ENCODE peak calls at places on chromosomes 16 and 17, in nine cellular contexts. One of them, this sample, is unnamed.

GRCh38 chr17:42421479-42422332 is 1.4 kb downstream of the CAVIN1 start:
- DNase-seq in GM03348: peak
- DNase-seq in neural crest cell: no peak
- DNase-seq in ELF-1: no peak
- DNase-seq in AG08396: peak
- DNase-seq in WTC11: peak
- DNase-seq in left lung: peak
- DNase-seq in RPMI8226: no peak
- DNase-seq in AG10803: peak
- DNase-seq in this sample: peak

GRCh38 chr17:82647593-82648164 is 565 bp downstream of the WDR45B start:
- DNase-seq in RPMI8226: peak
- DNase-seq in neural crest cell: no peak
- DNase-seq in AG08396: peak
- DNase-seq in ELF-1: peak
- DNase-seq in WTC11: peak
- DNase-seq in left lung: no peak
- DNase-seq in GM03348: peak
- DNase-seq in AG10803: no peak
- DNase-seq in this sample: no peak

GRCh38 chr16:74586948-74587347 is 20.0 kb downstream of the GLG1 start:
- DNase-seq in WTC11: no peak
- DNase-seq in GM03348: no peak
- DNase-seq in RPMI8226: no peak
- DNase-seq in ELF-1: no peak
- DNase-seq in AG08396: no peak
- DNase-seq in neural crest cell: no peak
- DNase-seq in AG10803: no peak
- DNase-seq in left lung: no peak
- DNase-seq in this sample: no peak

GRCh38 chr16:66924527-66925321 is 611 bp downstream of the RRAD start:
- DNase-seq in GM03348: peak
- DNase-seq in neural crest cell: peak
- DNase-seq in WTC11: peak
- DNase-seq in RPMI8226: peak
- DNase-seq in AG08396: peak
- DNase-seq in AG10803: no peak
- DNase-seq in ELF-1: peak
- DNase-seq in left lung: no peak
- DNase-seq in this sample: peak

GRCh38 chr17:66737524-66737923 is 97.4 kb upstream of the CACNG5 start:
- DNase-seq in GM03348: peak
- DNase-seq in left lung: peak
- DNase-seq in RPMI8226: no peak
- DNase-seq in AG08396: peak
- DNase-seq in ELF-1: peak
- DNase-seq in neural crest cell: peak
- DNase-seq in AG10803: peak
- DNase-seq in WTC11: peak
- DNase-seq in this sample: no peak

GRCh38 chr17:77471984-77472836 is 331.4 kb downstream of the SEC14L1 start:
- DNase-seq in AG08396: peak
- DNase-seq in neural crest cell: no peak
- DNase-seq in GM03348: peak
- DNase-seq in WTC11: no peak
- DNase-seq in RPMI8226: peak
- DNase-seq in AG10803: peak
- DNase-seq in left lung: peak
- DNase-seq in ELF-1: peak
- DNase-seq in this sample: peak

GRCh38 chr17:3857261-3858105 is 11.4 kb upstream of the NCBP3 start:
- DNase-seq in neural crest cell: no peak
- DNase-seq in WTC11: no peak
- DNase-seq in GM03348: no peak
- DNase-seq in ELF-1: no peak
- DNase-seq in left lung: no peak
- DNase-seq in AG10803: no peak
- DNase-seq in AG08396: no peak
- DNase-seq in RPMI8226: no peak
- DNase-seq in this sample: no peak

GRCh38 chr17:51120357-51120738 is 320 bp downstream of the SPAG9 start:
- DNase-seq in neural crest cell: peak
- DNase-seq in WTC11: peak
- DNase-seq in left lung: no peak
- DNase-seq in AG08396: peak
- DNase-seq in RPMI8226: peak
- DNase-seq in AG10803: no peak
- DNase-seq in GM03348: peak
- DNase-seq in ELF-1: peak
- DNase-seq in this sample: no peak

GRCh38 chr17:77441130-77441920 is 300.6 kb downstream of the SEC14L1 start:
- DNase-seq in RPMI8226: peak
- DNase-seq in neural crest cell: no peak
- DNase-seq in left lung: no peak
- DNase-seq in ELF-1: no peak
- DNase-seq in GM03348: no peak
- DNase-seq in AG08396: no peak
- DNase-seq in WTC11: no peak
- DNase-seq in AG10803: no peak
- DNase-seq in this sample: no peak

GRCh38 chr17:29073045-29073444 is 30.1 kb downstream of the PIPOX start:
- DNase-seq in neural crest cell: no peak
- DNase-seq in ELF-1: no peak
- DNase-seq in WTC11: no peak
- DNase-seq in GM03348: no peak
- DNase-seq in left lung: no peak
- DNase-seq in AG10803: no peak
- DNase-seq in AG08396: no peak
- DNase-seq in RPMI8226: no peak
- DNase-seq in this sample: no peak

GRCh38 chr16:89525146-89525913 is 17.1 kb downstream of the SPG7 start:
- DNase-seq in RPMI8226: no peak
- DNase-seq in AG08396: no peak
- DNase-seq in GM03348: no peak
- DNase-seq in ELF-1: no peak
- DNase-seq in WTC11: no peak
- DNase-seq in AG10803: no peak
- DNase-seq in left lung: no peak
- DNase-seq in neural crest cell: no peak
- DNase-seq in this sample: no peak

GRCh38 chr17:81703747-81704654 is 834 bp downstream of the MRPL12 start:
- DNase-seq in WTC11: no peak
- DNase-seq in neural crest cell: no peak
- DNase-seq in left lung: no peak
- DNase-seq in ELF-1: no peak
- DNase-seq in GM03348: no peak
- DNase-seq in AG08396: no peak
- DNase-seq in RPMI8226: no peak
- DNase-seq in AG10803: no peak
- DNase-seq in this sample: no peak

GRCh38 chr17:3683054-3683511 is 12.9 kb downstream of the P2RX5 start:
- DNase-seq in GM03348: peak
- DNase-seq in ELF-1: peak
- DNase-seq in WTC11: peak
- DNase-seq in RPMI8226: peak
- DNase-seq in AG08396: peak
- DNase-seq in AG10803: no peak
- DNase-seq in neural crest cell: peak
- DNase-seq in left lung: no peak
- DNase-seq in this sample: no peak

GRCh38 chr17:60170835-60171752 is 21.3 kb downstream of the CA4 start:
- DNase-seq in RPMI8226: no peak
- DNase-seq in WTC11: no peak
- DNase-seq in neural crest cell: no peak
- DNase-seq in left lung: no peak
- DNase-seq in ELF-1: no peak
- DNase-seq in AG08396: peak
- DNase-seq in AG10803: peak
- DNase-seq in GM03348: peak
- DNase-seq in this sample: no peak

GRCh38 chr17:77188084-77189066 is 47.6 kb downstream of the SEC14L1 start:
- DNase-seq in neural crest cell: no peak
- DNase-seq in WTC11: no peak
- DNase-seq in RPMI8226: peak
- DNase-seq in AG08396: no peak
- DNase-seq in ELF-1: no peak
- DNase-seq in AG10803: no peak
- DNase-seq in GM03348: no peak
- DNase-seq in left lung: no peak
- DNase-seq in this sample: no peak

GRCh38 chr17:77933777-77934398 is 24.6 kb upstream of the TNRC6C start:
- DNase-seq in AG08396: no peak
- DNase-seq in left lung: no peak
- DNase-seq in AG10803: no peak
- DNase-seq in neural crest cell: no peak
- DNase-seq in WTC11: no peak
- DNase-seq in RPMI8226: no peak
- DNase-seq in ELF-1: peak
- DNase-seq in GM03348: no peak
- DNase-seq in this sample: no peak

GRCh38 chr16:71431991-71432390 is 9.9 kb downstream of the TLE7 start:
- DNase-seq in RPMI8226: no peak
- DNase-seq in GM03348: no peak
- DNase-seq in left lung: no peak
- DNase-seq in AG08396: no peak
- DNase-seq in WTC11: no peak
- DNase-seq in ELF-1: no peak
- DNase-seq in AG10803: no peak
- DNase-seq in neural crest cell: no peak
- DNase-seq in this sample: no peak

GRCh38 chr16:11768850-11769249 is 26.2 kb upstream of the TXNDC11 start:
- DNase-seq in left lung: no peak
- DNase-seq in GM03348: no peak
- DNase-seq in ELF-1: no peak
- DNase-seq in AG10803: no peak
- DNase-seq in WTC11: no peak
- DNase-seq in AG08396: no peak
- DNase-seq in neural crest cell: no peak
- DNase-seq in RPMI8226: peak
- DNase-seq in this sample: no peak

GRCh38 chr16:87780385-87780989 is 14.7 kb upstream of the KLHDC4 start:
- DNase-seq in AG08396: no peak
- DNase-seq in neural crest cell: no peak
- DNase-seq in left lung: peak
- DNase-seq in GM03348: peak
- DNase-seq in RPMI8226: peak
- DNase-seq in WTC11: no peak
- DNase-seq in ELF-1: no peak
- DNase-seq in AG10803: peak
- DNase-seq in this sample: peak

GRCh38 chr17:78996781-78997201 is 12.8 kb downstream of the CANT1 start:
- DNase-seq in neural crest cell: no peak
- DNase-seq in left lung: no peak
- DNase-seq in ELF-1: no peak
- DNase-seq in AG08396: no peak
- DNase-seq in GM03348: no peak
- DNase-seq in AG10803: no peak
- DNase-seq in RPMI8226: no peak
- DNase-seq in WTC11: no peak
- DNase-seq in this sample: no peak

GRCh38 chr17:20948984-20949777 is 93.6 kb downstream of the USP22 start:
- DNase-seq in AG08396: no peak
- DNase-seq in ELF-1: no peak
- DNase-seq in AG10803: no peak
- DNase-seq in RPMI8226: peak
- DNase-seq in WTC11: no peak
- DNase-seq in GM03348: no peak
- DNase-seq in left lung: no peak
- DNase-seq in neural crest cell: no peak
- DNase-seq in this sample: no peak

GRCh38 chr17:74851612-74852236 is 8.0 kb downstream of the GRIN2C start:
- DNase-seq in GM03348: no peak
- DNase-seq in RPMI8226: peak
- DNase-seq in WTC11: no peak
- DNase-seq in ELF-1: no peak
- DNase-seq in AG10803: no peak
- DNase-seq in left lung: no peak
- DNase-seq in AG08396: no peak
- DNase-seq in neural crest cell: no peak
- DNase-seq in this sample: no peak

GRCh38 chr17:57861737-57862409 is 12.0 kb upstream of the MRPS23 start:
- DNase-seq in AG10803: peak
- DNase-seq in left lung: peak
- DNase-seq in RPMI8226: no peak
- DNase-seq in neural crest cell: no peak
- DNase-seq in AG08396: peak
- DNase-seq in GM03348: peak
- DNase-seq in ELF-1: peak
- DNase-seq in WTC11: peak
- DNase-seq in this sample: peak

GRCh38 chr16:7057458-7057857 is 275.2 kb upstream of the RBFOX1 start:
- DNase-seq in WTC11: no peak
- DNase-seq in left lung: no peak
- DNase-seq in RPMI8226: no peak
- DNase-seq in AG08396: no peak
- DNase-seq in ELF-1: peak
- DNase-seq in GM03348: no peak
- DNase-seq in AG10803: no peak
- DNase-seq in neural crest cell: no peak
- DNase-seq in this sample: no peak

GRCh38 chr16:86316967-86317616 is 193.2 kb upstream of the FOXF1 start:
- DNase-seq in ELF-1: no peak
- DNase-seq in left lung: no peak
- DNase-seq in RPMI8226: no peak
- DNase-seq in AG10803: no peak
- DNase-seq in WTC11: no peak
- DNase-seq in neural crest cell: no peak
- DNase-seq in GM03348: no peak
- DNase-seq in AG08396: no peak
- DNase-seq in this sample: no peak

GRCh38 chr16:27287887-27288286 is 19.3 kb upstream of the NSMCE1 start:
- DNase-seq in AG10803: no peak
- DNase-seq in ELF-1: no peak
- DNase-seq in left lung: no peak
- DNase-seq in WTC11: no peak
- DNase-seq in RPMI8226: no peak
- DNase-seq in AG08396: no peak
- DNase-seq in GM03348: no peak
- DNase-seq in neural crest cell: no peak
- DNase-seq in this sample: no peak

GRCh38 chr17:34354637-34355036 is 1.6 kb upstream of the CCL13 start:
- DNase-seq in GM03348: peak
- DNase-seq in neural crest cell: no peak
- DNase-seq in AG10803: peak
- DNase-seq in AG08396: peak
- DNase-seq in WTC11: no peak
- DNase-seq in ELF-1: no peak
- DNase-seq in RPMI8226: no peak
- DNase-seq in left lung: no peak
- DNase-seq in this sample: no peak

GRCh38 chr17:19579192-19579668 is 45.6 kb downstream of the SLC47A1 start:
- DNase-seq in AG08396: no peak
- DNase-seq in left lung: no peak
- DNase-seq in ELF-1: peak
- DNase-seq in GM03348: no peak
- DNase-seq in neural crest cell: no peak
- DNase-seq in WTC11: peak
- DNase-seq in RPMI8226: no peak
- DNase-seq in AG10803: no peak
- DNase-seq in this sample: no peak

This sample was measured in lower lobe of right lung.